ENCODE peak calls at places on chromosomes 3 and 15, in five cellular contexts. C is type B pancreatic cell; D is GM12891; B is activated CD8-positive, alpha-beta memory T cell treated with anti-CD3 and anti-CD28 coated beads for 48 hours; Y is fibroblast of mammary gland. A is an unnamed sample.
A peak's percentile ranks its signal among the peaks of the same experiment; 100 is the strongest.

GRCh38 chr3:48077835-48078234 is 61.6 kb upstream of the MAP4 start:
- DNase-seq in D (no peak), C (no peak), Y (peak; percentile 66), B (no peak), A (no peak)

GRCh38 chr15:89457086-89457485 is 39.3 kb downstream of the RHCG start:
- DNase-seq in Y (peak; percentile 43), C (no peak), B (no peak), D (peak; percentile 47), A (peak; percentile 43)

GRCh38 chr3:73431136-73431933 is 193.4 kb downstream of the PDZRN3 start:
- DNase-seq in Y (no peak), D (no peak), B (no peak), C (no peak), A (no peak)

GRCh38 chr15:68558318-68559305 is 20.2 kb upstream of the CORO2B start:
- DNase-seq in C (no peak), Y (no peak), B (no peak), D (no peak), A (no peak)

GRCh38 chr3:128426128-128426921 is 40.4 kb downstream of the DNAJB8 start:
- DNase-seq in D (peak; percentile 99), B (peak; percentile 34), C (no peak), Y (peak; percentile 14), A (peak; percentile 55)

GRCh38 chr3:8712045-8712870 is 21.3 kb upstream of the CAV3 start:
- DNase-seq in Y (peak; percentile 61), B (no peak), C (no peak), D (no peak), A (peak; percentile 89)

GRCh38 chr3:116141724-116142123 is 303.6 kb downstream of the LSAMP start:
- DNase-seq in B (no peak), D (no peak), Y (peak; percentile 13), C (no peak), A (no peak)

GRCh38 chr15:92290359-92290992 is 103.2 kb upstream of the ST8SIA2 start:
- DNase-seq in B (no peak), D (no peak), C (no peak), Y (no peak), A (no peak)

GRCh38 chr15:34206016-34206415 is 3.9 kb downstream of the KATNBL1 start:
- DNase-seq in D (no peak), B (no peak), Y (peak; percentile 33), C (no peak), A (no peak)

GRCh38 chr3:159929181-159929893 is 59.3 kb upstream of the IL12A start:
- DNase-seq in Y (peak; percentile 80), D (no peak), B (no peak), C (no peak), A (peak; percentile 24)

GRCh38 chr3:140931-141330 is 55.6 kb upstream of the CHL1 start:
- DNase-seq in Y (no peak), C (no peak), B (no peak), D (no peak), A (no peak)

GRCh38 chr3:45513041-45513440 is 81.5 kb upstream of the LIMD1 start:
- DNase-seq in C (no peak), D (no peak), Y (no peak), B (no peak), A (no peak)

GRCh38 chr3:161372321-161373260 is 1.3 kb upstream of the SPTSSB start:
- DNase-seq in D (peak; percentile 16), Y (no peak), B (no peak), C (peak; percentile 70), A (no peak)

GRCh38 chr15:77803487-77803886 is 170.8 kb upstream of the LINGO1 start:
- DNase-seq in C (no peak), B (no peak), Y (no peak), D (no peak), A (no peak)

GRCh38 chr3:45986303-45986982 is 9.2 kb downstream of the FYCO1 start:
- DNase-seq in Y (peak; percentile 60), C (no peak), D (no peak), B (no peak), A (no peak)

GRCh38 chr15:66795851-66796250 is 93.8 kb downstream of the SMAD6 start:
- DNase-seq in D (no peak), B (no peak), Y (no peak), C (no peak), A (no peak)

GRCh38 chr3:119195911-119196310 is 22.5 kb downstream of the UPK1B start:
- DNase-seq in D (no peak), Y (no peak), B (no peak), C (no peak), A (no peak)

GRCh38 chr15:59268199-59268979 is 61.7 kb downstream of the LDHAL6B start:
- DNase-seq in Y (peak; percentile 85), D (no peak), C (no peak), B (no peak), A (no peak)

GRCh38 chr15:66069751-66070150 is 183.8 kb downstream of the MEGF11 start:
- DNase-seq in B (no peak), C (no peak), Y (no peak), D (no peak), A (no peak)

GRCh38 chr15:77836116-77836798 is 203.5 kb upstream of the LINGO1 start:
- DNase-seq in Y (peak; percentile 12), C (no peak), B (no peak), D (peak; percentile 59), A (no peak)

GRCh38 chr15:89107984-89108383 is 19.7 kb downstream of the ABHD2 start:
- DNase-seq in Y (no peak), B (no peak), D (no peak), C (no peak), A (no peak)

GRCh38 chr3:178787960-178788359 is 251.7 kb downstream of the KCNMB2 start:
- DNase-seq in B (no peak), C (no peak), Y (no peak), D (no peak), A (no peak)

GRCh38 chr15:39315200-39315599 is 265.7 kb upstream of the THBS1 start:
- DNase-seq in B (no peak), Y (no peak), D (no peak), C (no peak), A (no peak)

GRCh38 chr15:34855397-34855796 is 60.0 kb upstream of the ACTC1 start:
- DNase-seq in D (no peak), Y (peak; percentile 79), B (no peak), C (no peak), A (no peak)

GRCh38 chr15:25175033-25175788 is 220.4 kb downstream of the SNRPN start:
- DNase-seq in B (no peak), Y (no peak), D (peak; percentile 2), C (peak; percentile 52), A (no peak)

GRCh38 chr3:133361011-133361410 is 38.8 kb upstream of the BFSP2 start:
- DNase-seq in D (no peak), B (no peak), Y (no peak), C (no peak), A (no peak)

GRCh38 chr15:74863239-74864056 is 9.7 kb downstream of the SCAMP2 start:
- DNase-seq in Y (peak; percentile 33), B (no peak), D (no peak), C (no peak), A (no peak)

GRCh38 chr3:170584585-170585007 is 1.3 kb downstream of the SLC7A14 start:
- DNase-seq in C (peak; percentile 82), Y (peak; percentile 63), D (peak; percentile 44), B (peak; percentile 36), A (peak; percentile 84)